ENCODE peak calls at places on chromosomes 2 and 18, in nine cellular contexts. Y is EL; C is activated CD4-positive, alpha-beta T cell treated with anti-CD3 and anti-CD28 coated beads, Interleukin-2, amount 10 ng/mL, durations not matched to agents 7 days and 5 days; K is AG10803; H is heart left ventricle; E is effector memory CD8-positive, alpha-beta T cell; B is mammary epithelial cell; V is LoVo; M is NAMALWA. S is an unnamed sample.

GRCh38 chr2:72103690-72104089 is 44.0 kb downstream of the CYP26B1 start:
- DNase-seq in Y (no peak), C (no peak), K (no peak), H (no peak), E (no peak), B (no peak), V (no peak), M (no peak), S (no peak)

GRCh38 chr2:49971453-49971852 is 817.1 kb upstream of the FSHR start:
- DNase-seq in Y (no peak), C (no peak), K (no peak), H (no peak), E (no peak), B (no peak), V (no peak), M (no peak), S (no peak)

GRCh38 chr18:58205087-58205779 is 161.2 kb downstream of the NEDD4L start:
- DNase-seq in Y (peak), C (no peak), K (peak), H (no peak), E (no peak), B (peak), V (no peak), M (no peak), S (no peak)

GRCh38 chr2:233600361-233600760 is 17.1 kb upstream of the UGT1A8 start:
- DNase-seq in Y (no peak), C (no peak), K (no peak), H (no peak), E (no peak), B (no peak), V (no peak), M (no peak), S (no peak)

GRCh38 chr2:54479422-54479821 is 23.3 kb downstream of the SPTBN1 start:
- DNase-seq in Y (no peak), C (no peak), K (peak), H (no peak), E (no peak), B (peak), V (peak), M (no peak), S (no peak)

GRCh38 chr18:29840101-29840500 is 1202.4 kb downstream of the DSC3 start:
- DNase-seq in Y (peak), C (no peak), K (peak), H (no peak), E (no peak), B (peak), V (peak), M (no peak), S (no peak)

GRCh38 chr2:160174322-160174721 is 25.8 kb downstream of the ITGB6 start:
- DNase-seq in Y (no peak), C (no peak), K (no peak), H (no peak), E (no peak), B (peak), V (no peak), M (no peak), S (no peak)

GRCh38 chr2:23445450-23445868 is 60.5 kb downstream of the KLHL29 start:
- DNase-seq in Y (peak), C (no peak), K (peak), H (no peak), E (no peak), B (peak), V (no peak), M (no peak), S (no peak)

GRCh38 chr2:48482313-48482712 is 47.6 kb upstream of the STON1 start:
- DNase-seq in Y (peak), C (no peak), K (peak), H (no peak), E (no peak), B (no peak), V (no peak), M (no peak), S (no peak)

GRCh38 chr2:40283111-40283909 is 168.6 kb downstream of the SLC8A1 start:
- DNase-seq in Y (no peak), C (no peak), K (no peak), H (no peak), E (no peak), B (peak), V (no peak), M (peak), S (no peak)

GRCh38 chr2:20622731-20623130 is 28.2 kb downstream of the HS1BP3 start:
- DNase-seq in Y (no peak), C (no peak), K (no peak), H (peak), E (no peak), B (no peak), V (no peak), M (no peak), S (no peak)

GRCh38 chr2:108412995-108413726 is 35.4 kb downstream of the SULT1C4 start:
- DNase-seq in Y (peak), C (no peak), K (peak), H (no peak), E (no peak), B (peak), V (peak), M (no peak), S (peak)

GRCh38 chr2:71892896-71893295 is 254.8 kb downstream of the CYP26B1 start:
- DNase-seq in Y (no peak), C (no peak), K (no peak), H (no peak), E (no peak), B (no peak), V (no peak), M (no peak), S (no peak)